ENCODE peak calls at places on chromosomes 1 and 21, in four cellular contexts. T is fibroblast of lung, O is SK-N-SH, Q is brain microvascular endothelial cell. G is an unnamed sample.

GRCh38 chr1:43540653-43541071 is 10.0 kb downstream of the PTPRF start:
- DNase-seq in T (peak; percentile 48), O (no peak), Q (no peak), G (no peak)

GRCh38 chr1:116765962-116766361 is 11.7 kb downstream of the CD2 start:
- DNase-seq in T (no peak), O (no peak), Q (no peak), G (no peak)

GRCh38 chr21:33854604-33855003 is 61.0 kb downstream of the ATP5PO start:
- DNase-seq in T (no peak), Q (no peak), O (no peak), G (no peak)

GRCh38 chr1:224312025-224312424 is 17.9 kb downstream of the NVL start:
- DNase-seq in Q (no peak), O (no peak), T (no peak), G (no peak)

GRCh38 chr21:26047279-26047967 is 123.1 kb downstream of the APP start:
- DNase-seq in Q (no peak), O (no peak), T (no peak), G (no peak)

GRCh38 chr1:246613131-246613758 is 47.0 kb downstream of the CNST start:
- DNase-seq in T (no peak), O (no peak), Q (no peak), G (no peak)

GRCh38 chr1:20739225-20739624 is 6.7 kb upstream of the SH2D5 start:
- DNase-seq in Q (no peak), T (peak; percentile 31), O (no peak), G (no peak)

GRCh38 chr1:4652631-4653327 is 1.6 kb upstream of the AJAP1 start:
- DNase-seq in Q (peak; percentile 32), T (no peak), O (peak; percentile 92), G (no peak)

GRCh38 chr1:116002781-116003455 is 26.6 kb downstream of the SLC22A15 start:
- DNase-seq in T (no peak), Q (no peak), O (no peak), G (no peak)

GRCh38 chr21:42471206-42471605 is 24.8 kb downstream of the RSPH1 start:
- DNase-seq in T (no peak), Q (no peak), O (no peak), G (no peak)

GRCh38 chr1:194374649-194375048 is 1188.2 kb upstream of the B3GALT2 start:
- DNase-seq in Q (no peak), O (no peak), T (no peak), G (no peak)

GRCh38 chr1:30111431-30111830 is 612.0 kb downstream of the MATN1 start:
- DNase-seq in O (peak; percentile 76), T (peak; percentile 56), Q (peak; percentile 35), G (peak; percentile 52)

GRCh38 chr1:6490181-6491075 is 1.0 kb downstream of the PLEKHG5 start:
- DNase-seq in Q (peak; percentile 62), O (peak; percentile 89), T (peak; percentile 76), G (peak; percentile 68)

GRCh38 chr1:225228871-225229303 is 199.0 kb downstream of the LBR start:
- DNase-seq in O (no peak), T (no peak), Q (no peak), G (no peak)

GRCh38 chr1:55010887-55011217 is 12.1 kb downstream of the BSND start:
- DNase-seq in T (no peak), O (no peak), Q (no peak), G (no peak)

GRCh38 chr1:94723899-94724298 is 96.3 kb upstream of the SLC44A3 start:
- DNase-seq in Q (no peak), T (no peak), O (no peak), G (no peak)

GRCh38 chr1:198079432-198079951 is 77.3 kb upstream of the NEK7 start:
- DNase-seq in T (no peak), Q (no peak), O (no peak), G (no peak)

GRCh38 chr1:222995620-222996306 is 147.3 kb downstream of the TLR5 start:
- DNase-seq in O (no peak), Q (no peak), T (no peak), G (no peak)

GRCh38 chr1:108077991-108078390 is 113.0 kb upstream of the VAV3 start:
- DNase-seq in O (no peak), Q (no peak), T (no peak), G (no peak)

GRCh38 chr1:162977944-162978568 is 91.1 kb upstream of the RGS4 start:
- DNase-seq in Q (no peak), T (no peak), O (peak; percentile 36), G (no peak)

GRCh38 chr1:48177257-48177656 is 45.3 kb upstream of the SLC5A9 start:
- DNase-seq in O (no peak), T (peak; percentile 38), Q (no peak), G (no peak)

GRCh38 chr21:45982758-45983731 is 1.5 kb downstream of the COL6A1 start:
- DNase-seq in O (peak; percentile 41), Q (no peak), T (no peak), G (no peak)

GRCh38 chr1:54220004-54220811 is 20.2 kb downstream of the MRPL37 start:
- DNase-seq in T (peak; percentile 80), Q (peak; percentile 25), O (no peak), G (no peak)

GRCh38 chr1:37703061-37703460 is 10.7 kb downstream of the CDCA8 start:
- DNase-seq in O (no peak), T (no peak), Q (no peak), G (no peak)

GRCh38 chr1:153483776-153484175 is 23.3 kb upstream of the S100A7 start:
- DNase-seq in T (no peak), Q (no peak), O (no peak), G (no peak)

GRCh38 chr1:114248162-114248561 is 94.5 kb upstream of the SYT6 start:
- DNase-seq in Q (no peak), T (no peak), O (no peak), G (no peak)

GRCh38 chr1:95309031-95309459 is 75.0 kb downstream of the RWDD3 start:
- DNase-seq in T (peak; percentile 67), O (peak; percentile 73), Q (peak; percentile 14), G (peak; percentile 28)

GRCh38 chr1:154837034-154837678 is 32.9 kb downstream of the KCNN3 start:
- DNase-seq in Q (no peak), T (no peak), O (no peak), G (no peak)

GRCh38 chr1:154839691-154840090 is 30.4 kb downstream of the KCNN3 start:
- DNase-seq in Q (no peak), O (no peak), T (no peak), G (no peak)

GRCh38 chr1:154838988-154839387 is 31.1 kb downstream of the KCNN3 start:
- DNase-seq in Q (no peak), T (no peak), O (no peak), G (no peak)

GRCh38 chr1:154838473-154838872 is 31.6 kb downstream of the KCNN3 start:
- DNase-seq in Q (no peak), O (no peak), T (no peak), G (no peak)

GRCh38 chr1:154837679-154838171 is 32.4 kb downstream of the KCNN3 start:
- DNase-seq in T (no peak), Q (no peak), O (no peak), G (no peak)
- H3K27ac ChIP-seq in T (no peak overlapping the region), Q (no peak overlapping the region), O (no peak overlapping the region), G (no peak overlapping the region)

DNA sequence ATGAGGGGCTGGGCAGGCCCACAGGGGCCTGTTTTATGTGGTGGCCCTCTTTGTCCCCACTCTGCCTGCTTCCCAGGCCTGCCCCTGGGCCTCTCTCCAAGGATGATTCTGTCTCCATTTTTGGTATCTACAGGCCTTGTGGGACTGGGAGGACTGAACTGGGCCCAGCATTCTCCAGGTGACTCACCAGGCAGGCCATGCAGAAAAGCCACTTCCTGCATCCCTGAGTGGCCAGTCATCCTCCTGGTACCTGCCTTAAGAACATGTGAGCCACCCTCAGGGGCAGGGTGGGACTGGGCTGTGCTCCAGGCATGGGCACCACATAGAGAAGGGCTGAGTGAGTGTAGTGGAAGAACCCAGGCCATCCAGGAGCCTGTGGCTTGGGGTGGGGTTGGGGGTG is 20.0 kb upstream of the BCAR3 start:
- DNase-seq in O (peak; percentile 33), T (peak; percentile 93), Q (peak; percentile 95), G (peak; percentile 95)
- H3K27ac ChIP-seq in O (peak overlapping the region; percentile 95), T (peak overlapping the region; percentile 81), Q (peak overlapping the region; percentile 84), G (peak overlapping the region; percentile 93)

GRCh38 chr1:235910357-235911299 is 43.9 kb upstream of the LYST start:
- DNase-seq in O (peak; percentile 50), Q (peak; percentile 97), T (peak; percentile 92), G (peak; percentile 97)
- H3K27ac ChIP-seq in O (peak overlapping the region; percentile 99), Q (peak overlapping the region; percentile 89), T (peak overlapping the region; percentile 64), G (peak overlapping the region; percentile 83)

GRCh38 chr1:196649990-196650389 is 1.9 kb upstream of the CFH start:
- DNase-seq in Q (no peak), T (no peak), O (no peak), G (no peak)

GRCh38 chr1:196650403-196650802 is 1.4 kb upstream of the CFH start:
- DNase-seq in T (no peak), O (no peak), Q (no peak), G (no peak)

GRCh38 chr1:196654271-196654670 is 2.4 kb downstream of the CFH start:
- DNase-seq in T (no peak), Q (no peak), O (no peak), G (no peak)

GRCh38 chr1:196651637-196652215 is at the start of gene CFH:
- DNase-seq in Q (peak; percentile 90), T (peak; percentile 95), O (no peak), G (peak; percentile 76)

DNA sequence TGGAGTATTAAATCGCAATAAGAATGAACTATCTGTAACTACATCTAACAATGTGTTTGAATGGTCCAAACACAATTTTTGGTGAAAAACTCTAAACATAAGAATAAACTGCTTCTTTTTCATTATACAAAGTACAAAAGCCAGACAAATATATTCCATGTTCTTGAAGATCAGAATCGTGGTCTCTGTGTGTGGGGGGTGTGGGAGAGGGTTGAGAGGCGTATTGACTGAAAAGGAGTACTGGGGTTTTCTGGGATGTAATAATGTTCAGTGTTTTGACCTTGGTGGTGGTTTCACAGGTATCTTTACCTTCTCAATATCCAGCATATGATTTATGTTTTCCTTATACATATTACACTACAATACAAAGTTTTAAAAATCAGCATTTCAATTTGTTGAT is 764 bp upstream of the CFH start:
- DNase-seq in Q (no peak), O (no peak), T (no peak), G (no peak)
- H3K27ac ChIP-seq in Q (peak overlapping the region; percentile 26), O (peak overlapping the region; percentile 17), T (no peak overlapping the region), G (peak overlapping the region; percentile 28)

DNA sequence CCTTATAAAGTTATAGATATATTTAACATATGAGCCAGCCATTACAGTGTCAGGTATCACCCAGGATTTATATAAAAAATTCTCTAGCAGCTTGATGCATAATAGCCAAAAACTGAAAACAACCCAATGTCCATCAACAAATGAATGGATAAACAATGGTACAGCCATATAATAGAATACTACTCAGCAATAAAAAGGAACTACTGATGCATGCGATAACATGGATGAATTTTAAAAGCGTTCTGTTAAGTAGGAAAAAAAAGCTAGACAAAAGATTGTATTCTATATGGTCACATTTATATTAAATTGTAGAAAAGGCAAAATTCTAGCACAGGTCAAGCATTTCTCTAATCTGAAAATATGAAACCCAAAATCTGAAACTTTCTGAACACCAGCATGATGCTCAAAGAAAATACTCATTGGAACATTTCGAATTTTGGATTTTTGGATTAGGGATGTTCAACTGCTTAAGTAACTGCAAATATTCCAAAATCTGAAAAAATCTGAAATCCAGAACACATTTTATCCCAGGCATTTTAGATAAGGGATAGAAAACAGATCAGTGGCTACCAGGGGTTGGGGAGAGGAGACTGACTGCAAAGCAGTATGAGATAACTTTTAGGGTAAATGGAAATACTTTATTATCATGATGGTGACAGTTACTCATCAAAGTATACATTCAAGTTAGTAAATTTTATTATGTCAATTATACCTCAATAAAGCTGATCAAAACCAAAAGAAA is 22.0 kb downstream of the SLC16A1 start:
- DNase-seq in Q (no peak), O (no peak), T (no peak), G (no peak)
- H3K27ac ChIP-seq in Q (peak overlapping the region; percentile 79), O (peak overlapping the region; percentile 93), T (no peak overlapping the region), G (peak overlapping the region; percentile 69)

GRCh38 chr1:10267319-10267718 is 56.9 kb downstream of the KIF1B start:
- DNase-seq in T (peak; percentile 23), Q (no peak), O (no peak), G (no peak)
- H3K27ac ChIP-seq in T (no peak overlapping the region), Q (no peak overlapping the region), O (no peak overlapping the region), G (no peak overlapping the region)